ENCODE peak calls at places on chromosomes 11 and 22, in ten cellular contexts. C, Z, W, A, U, S, E, L, M and O are unnamed samples.
A peak's percentile ranks its signal among the peaks of the same experiment; 100 is the strongest.

GRCh38 chr11:43547411-43547718 is 133.2 kb upstream of the HSD17B12 start:
- DNase-seq in C (no peak), Z (no peak), W (no peak), A (no peak), U (no peak), S (no peak), E (peak; percentile 64), L (no peak), M (no peak), O (no peak)

GRCh38 chr22:37486224-37486845 is at the start of gene MFNG:
- DNase-seq in C (no peak), Z (peak; percentile 71), W (peak; percentile 41), A (peak; percentile 67), U (peak; percentile 42), S (no peak), E (peak; percentile 82), L (peak; percentile 29), M (peak; percentile 61), O (peak; percentile 77)

GRCh38 chr11:35077709-35078695 is 61.0 kb upstream of the CD44 start:
- DNase-seq in C (peak; percentile 20), Z (no peak), W (no peak), A (peak; percentile 21), U (no peak), S (peak; percentile 58), E (no peak), L (peak; percentile 87), M (peak; percentile 51), O (peak; percentile 34)

GRCh38 chr11:99687320-99687719 is 666.6 kb downstream of the CNTN5 start:
- DNase-seq in C (no peak), Z (no peak), W (no peak), A (no peak), U (no peak), S (no peak), E (no peak), L (peak; percentile 37), M (no peak), O (no peak)

GRCh38 chr11:76510060-76511047 is 65.5 kb downstream of the EMSY start:
- DNase-seq in C (no peak), Z (no peak), W (no peak), A (no peak), U (no peak), S (no peak), E (peak; percentile 81), L (peak; percentile 77), M (no peak), O (no peak)

GRCh38 chr11:82308979-82309378 is 424.7 kb downstream of the FAM181B start:
- DNase-seq in C (no peak), Z (no peak), W (no peak), A (no peak), U (peak; percentile 25), S (no peak), E (no peak), L (no peak), M (no peak), O (no peak)

GRCh38 chr22:29157759-29158535 is 47.7 kb upstream of the EMID1 start:
- DNase-seq in C (no peak), Z (no peak), W (no peak), A (no peak), U (peak; percentile 45), S (no peak), E (peak; percentile 65), L (no peak), M (no peak), O (no peak)

GRCh38 chr11:12893787-12894672 is 115.1 kb upstream of the RASSF10 start:
- DNase-seq in C (peak; percentile 74), Z (peak; percentile 49), W (peak; percentile 79), A (peak; percentile 11), U (peak; percentile 39), S (peak; percentile 25), E (peak; percentile 85), L (peak; percentile 59), M (peak; percentile 8), O (peak; percentile 40)

GRCh38 chr22:17085277-17086091 is 684 bp downstream of the IL17RA start:
- DNase-seq in C (peak; percentile 24), Z (peak; percentile 66), W (no peak), A (no peak), U (no peak), S (no peak), E (peak; percentile 46), L (peak; percentile 24), M (no peak), O (peak; percentile 54)

GRCh38 chr11:77799338-77799737 is 21.2 kb downstream of the RSF1 start:
- DNase-seq in C (no peak), Z (no peak), W (no peak), A (no peak), U (no peak), S (no peak), E (no peak), L (no peak), M (no peak), O (no peak)

GRCh38 chr11:68053117-68053516 is 14.3 kb downstream of the TCIRG1 start:
- DNase-seq in C (no peak), Z (no peak), W (no peak), A (no peak), U (no peak), S (no peak), E (no peak), L (no peak), M (no peak), O (no peak)